ENCODE peak calls at places on chromosomes 2 and 18, in seven cellular contexts. Y is GM23248; W is adrenal gland; G is thoracic aorta; R is small intestine; H is sigmoid colon; M is CD8-positive, alpha-beta memory T cell. O is an unnamed sample.

GRCh38 chr18:3654442-3655253 is 204.7 kb downstream of the TGIF1 start:
- DNase-seq in Y (no peak), W (peak), G (no peak), R (peak), H (no peak), M (no peak), O (no peak)

GRCh38 chr2:230225486-230225885 is at the start of gene SP140:
- DNase-seq in Y (no peak), W (peak), G (no peak), R (peak), H (peak), M (peak), O (peak)

GRCh38 chr18:75088021-75088506 is 120.9 kb downstream of the PTGR3 start:
- DNase-seq in Y (no peak), W (no peak), G (no peak), R (no peak), H (no peak), M (no peak), O (no peak)

GRCh38 chr18:79916128-79916494 is 35.3 kb downstream of the SLC66A2 start:
- DNase-seq in Y (no peak), W (no peak), G (no peak), R (no peak), H (no peak), M (no peak), O (no peak)

GRCh38 chr2:67476808-67477790 is 80.0 kb downstream of the ETAA1 start:
- DNase-seq in Y (peak), W (peak), G (no peak), R (peak), H (peak), M (no peak), O (peak)

GRCh38 chr18:34976899-34977786 is 64.1 kb upstream of the MAPRE2 start:
- DNase-seq in Y (peak), W (peak), G (peak), R (peak), H (peak), M (peak), O (peak)

GRCh38 chr2:148720501-148720998 is 76.0 kb downstream of the EPC2 start:
- DNase-seq in Y (peak), W (no peak), G (no peak), R (peak), H (peak), M (no peak), O (no peak)

GRCh38 chr2:191508738-191509137 is 169.2 kb upstream of the NABP1 start:
- DNase-seq in Y (no peak), W (no peak), G (no peak), R (no peak), H (no peak), M (no peak), O (no peak)

GRCh38 chr2:64753384-64753783 is 99.7 kb upstream of the SERTAD2 start:
- DNase-seq in Y (no peak), W (no peak), G (no peak), R (no peak), H (no peak), M (no peak), O (no peak)

GRCh38 chr18:9184998-9185613 is 48.5 kb downstream of the ANKRD12 start:
- DNase-seq in Y (no peak), W (no peak), G (no peak), R (peak), H (no peak), M (no peak), O (no peak)
- H3K4me3 ChIP-seq in Y (no peak), W (no peak), G (peak), R (no peak), H (no peak), M (peak), O (peak)

DNA sequence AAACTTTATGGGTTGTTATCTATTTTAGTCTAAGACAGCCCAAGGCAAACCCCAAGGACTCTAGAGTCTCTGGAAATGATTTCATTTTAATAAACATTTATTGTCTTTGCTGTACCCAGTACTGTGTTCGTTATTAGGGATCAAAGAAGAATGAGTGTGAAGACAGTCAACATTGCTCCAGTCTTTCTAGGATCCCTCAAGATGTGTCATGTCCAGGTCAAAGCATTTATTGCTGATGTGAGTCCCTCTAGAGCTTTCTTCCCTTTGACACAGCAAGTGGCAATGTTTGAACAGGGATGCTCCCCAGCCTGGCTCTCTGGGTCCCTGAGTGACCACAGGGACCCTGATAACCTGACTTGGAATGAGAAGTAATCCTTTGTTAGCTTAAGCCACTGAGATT is 123.1 kb upstream of the STK17B start:
- DNase-seq in Y (peak), W (no peak), G (no peak), R (no peak), H (no peak), M (no peak), O (no peak)
- H3K4me3 ChIP-seq in Y (peak), W (no peak), G (no peak), R (no peak), H (no peak), M (no peak), O (no peak)

DNA sequence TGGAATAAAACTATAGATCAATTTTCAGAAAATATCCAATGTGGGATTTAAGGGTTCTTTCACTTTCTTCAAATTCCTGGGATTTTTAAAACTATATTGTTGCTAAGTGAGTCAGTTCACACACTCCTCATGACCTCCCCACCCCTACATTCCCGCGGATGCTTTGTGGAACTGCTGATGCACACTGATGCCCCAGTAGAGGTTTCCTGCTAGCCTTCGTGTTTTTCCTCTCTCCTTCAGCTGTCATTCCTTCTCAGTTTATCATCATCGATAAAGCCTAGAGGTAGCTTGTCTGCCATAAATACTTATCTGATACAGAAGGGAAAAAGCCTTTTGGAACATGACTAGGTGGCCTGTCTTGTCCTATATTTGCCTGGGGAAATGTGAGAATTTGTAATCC is 67.4 kb upstream of the GALNT5 start:
- DNase-seq in Y (peak), W (no peak), G (no peak), R (no peak), H (no peak), M (no peak), O (no peak)
- H3K4me3 ChIP-seq in Y (no peak), W (no peak), G (no peak), R (no peak), H (no peak), M (no peak), O (no peak)

GRCh38 chr2:104864280-104864599 is 10.3 kb downstream of the POU3F3 start:
- DNase-seq in Y (no peak), W (no peak), G (no peak), R (no peak), H (no peak), M (no peak), O (no peak)
- H3K4me3 ChIP-seq in Y (no peak), W (no peak), G (no peak), R (no peak), H (no peak), M (no peak), O (no peak)

GRCh38 chr2:117935954-117936353 is 77.9 kb downstream of the CCDC93 start:
- DNase-seq in Y (no peak), W (no peak), G (no peak), R (no peak), H (no peak), M (no peak), O (no peak)
- H3K4me3 ChIP-seq in Y (no peak), W (no peak), G (no peak), R (no peak), H (no peak), M (no peak), O (no peak)

GRCh38 chr2:44753552-44754285 is 187.8 kb upstream of the SIX3 start:
- DNase-seq in Y (no peak), W (no peak), G (no peak), R (peak), H (no peak), M (no peak), O (no peak)

GRCh38 chr2:44746367-44746766 is 195.1 kb upstream of the SIX3 start:
- DNase-seq in Y (no peak), W (no peak), G (no peak), R (no peak), H (no peak), M (no peak), O (no peak)

GRCh38 chr2:44747794-44748193 is 193.7 kb upstream of the SIX3 start:
- DNase-seq in Y (no peak), W (no peak), G (no peak), R (no peak), H (no peak), M (no peak), O (no peak)

GRCh38 chr2:44746856-44747612 is 194.5 kb upstream of the SIX3 start:
- DNase-seq in Y (no peak), W (no peak), G (no peak), R (no peak), H (no peak), M (no peak), O (no peak)

DNA sequence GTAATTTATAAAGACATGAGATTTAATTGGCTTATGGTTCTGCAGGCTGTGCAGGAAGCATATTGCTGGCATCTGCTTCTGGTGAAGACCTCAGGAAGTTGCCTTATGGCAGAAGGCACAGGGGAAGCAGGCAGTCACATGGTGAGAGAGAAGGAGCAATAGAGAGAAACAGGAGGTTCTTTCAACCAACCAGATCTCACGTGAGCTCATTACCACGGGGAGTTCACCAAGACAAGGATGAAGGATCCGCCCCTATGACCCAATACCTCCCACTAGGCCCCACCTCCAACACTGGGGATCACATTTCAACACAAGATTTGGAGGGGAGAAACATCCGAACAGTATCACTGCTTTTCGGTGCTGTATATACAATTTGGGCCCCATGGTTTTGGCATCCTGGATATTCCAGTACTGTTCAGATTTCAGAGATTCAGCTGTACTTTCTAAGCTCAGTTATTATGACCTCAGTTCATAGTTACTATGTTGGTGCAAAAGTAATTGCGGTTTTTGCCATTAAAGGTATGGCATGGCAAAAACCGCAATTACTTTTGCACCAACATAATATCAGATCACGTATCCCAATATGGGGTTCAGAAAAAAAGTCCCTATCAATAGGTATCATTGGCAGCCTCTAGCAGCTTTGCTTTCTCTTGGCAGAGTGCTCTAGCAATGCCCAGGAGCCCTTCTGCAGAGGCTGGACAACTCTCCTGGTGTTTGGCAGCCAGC is 189.6 kb upstream of the SIX3 start:
- DNase-seq in Y (no peak), W (no peak), G (no peak), R (no peak), H (no peak), M (no peak), O (no peak)
- H3K4me3 ChIP-seq in Y (no peak), W (no peak), G (no peak), R (no peak), H (no peak), M (no peak), O (no peak)

GRCh38 chr2:188294547-188294946 is 2.9 kb downstream of the GULP1 start:
- DNase-seq in Y (peak), W (no peak), G (no peak), R (no peak), H (no peak), M (no peak), O (no peak)
- H3K4me3 ChIP-seq in Y (no peak), W (no peak), G (peak), R (no peak), H (no peak), M (no peak), O (no peak)

GRCh38 chr2:175883586-175884194 is 118.4 kb downstream of the LNPK start:
- DNase-seq in Y (no peak), W (no peak), G (no peak), R (no peak), H (no peak), M (no peak), O (no peak)
- H3K4me3 ChIP-seq in Y (no peak), W (no peak), G (no peak), R (no peak), H (no peak), M (no peak), O (no peak)

DNA sequence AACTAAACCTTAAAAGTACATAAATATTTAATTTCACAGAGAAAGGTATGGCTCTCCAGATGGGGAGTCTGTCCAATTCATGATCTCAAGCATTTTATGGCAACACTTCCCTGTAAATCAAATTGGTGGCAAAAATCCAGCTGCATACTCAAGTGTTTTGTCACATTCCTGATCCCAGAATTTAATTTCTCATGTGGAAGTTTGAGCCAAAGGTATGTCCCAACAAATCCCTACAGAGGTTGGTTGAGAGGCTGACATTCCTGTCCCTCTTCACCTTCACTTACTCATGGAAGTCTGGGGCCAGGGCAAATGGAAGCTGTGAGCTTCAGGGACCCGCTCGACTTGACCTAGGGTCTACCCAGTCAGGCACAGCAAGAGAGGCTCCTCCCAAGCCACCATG is 17.7 kb downstream of the KLF7 start:
- DNase-seq in Y (peak), W (no peak), G (no peak), R (no peak), H (no peak), M (no peak), O (no peak)
- H3K4me3 ChIP-seq in Y (no peak), W (no peak), G (peak), R (no peak), H (no peak), M (no peak), O (no peak)

GRCh38 chr2:237745250-237745613 is 53.3 kb upstream of the RBM44 start:
- DNase-seq in Y (no peak), W (no peak), G (no peak), R (no peak), H (no peak), M (no peak), O (no peak)

GRCh38 chr2:237744613-237745249 is 53.8 kb upstream of the RBM44 start:
- DNase-seq in Y (peak), W (peak), G (no peak), R (peak), H (peak), M (peak), O (peak)

GRCh38 chr2:237743024-237743423 is 55.6 kb upstream of the RBM44 start:
- DNase-seq in Y (no peak), W (no peak), G (no peak), R (no peak), H (no peak), M (no peak), O (no peak)

GRCh38 chr2:237743561-237744269 is 54.9 kb upstream of the RBM44 start:
- DNase-seq in Y (peak), W (peak), G (no peak), R (no peak), H (no peak), M (no peak), O (no peak)

DNA sequence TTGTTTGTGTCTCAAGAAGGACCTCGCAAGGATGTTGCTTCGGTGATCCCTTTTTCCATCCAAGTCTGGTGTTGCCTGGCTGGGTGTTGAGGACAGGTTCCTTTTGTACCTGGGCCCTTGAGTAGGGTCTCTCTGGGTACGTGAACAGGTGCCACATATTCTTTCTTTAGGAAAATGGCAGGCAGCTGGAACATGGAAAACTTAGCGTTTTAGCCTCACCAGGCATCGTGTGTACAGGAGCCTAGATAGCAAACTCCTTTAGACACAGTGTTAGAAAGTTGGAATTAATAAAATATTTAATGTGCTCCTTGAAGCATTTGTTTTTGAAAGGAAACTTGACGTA is 54.3 kb upstream of the RBM44 start:
- DNase-seq in Y (no peak), W (no peak), G (no peak), R (no peak), H (no peak), M (no peak), O (no peak)
- H3K4me3 ChIP-seq in Y (no peak), W (no peak), G (no peak), R (no peak), H (no peak), M (no peak), O (no peak)